ENCODE peak calls at places on chromosomes 7 and 10, in nine cellular contexts. T is SK-N-SH, G is transverse colon, N is stomach, M is H1, E is suprapubic skin, H is K562, Q is spleen, I is sigmoid colon. D is an unnamed sample.

GRCh38 chr7:3300651-3301471 is at the start of gene SDK1:
- DNase-seq in T (peak; percentile 98), G (peak; percentile 92), N (peak; percentile 94), M (peak; percentile 47), E (peak; percentile 92), H (peak; percentile 86), Q (peak; percentile 97), I (peak; percentile 94), D (peak; percentile 89)

GRCh38 chr7:55533050-55533728 is 39.1 kb downstream of the VOPP1 start:
- DNase-seq in T (no peak), G (peak; percentile 72), N (no peak), M (no peak), E (no peak), H (no peak), Q (peak; percentile 85), I (no peak), D (no peak)

GRCh38 chr7:22292519-22292918 is 64.4 kb downstream of the RAPGEF5 start:
- DNase-seq in T (no peak), G (no peak), N (no peak), M (no peak), E (no peak), H (no peak), Q (no peak), I (no peak), D (no peak)

GRCh38 chr7:28718042-28718452 is 240.1 kb downstream of the TRIL start:
- DNase-seq in T (no peak), G (no peak), N (no peak), M (no peak), E (no peak), H (no peak), Q (no peak), I (no peak), D (no peak)

GRCh38 chr10:86446424-86446823 is 75.2 kb downstream of the WAPL start:
- DNase-seq in T (no peak), G (no peak), N (no peak), M (no peak), E (no peak), H (no peak), Q (no peak), I (no peak), D (no peak)

GRCh38 chr10:43166879-43167490 is 28.7 kb downstream of the CSGALNACT2 start:
- DNase-seq in T (no peak), G (no peak), N (no peak), M (no peak), E (no peak), H (no peak), Q (no peak), I (no peak), D (no peak)

GRCh38 chr7:122677149-122677548 is 21.8 kb downstream of the RNF133 start:
- DNase-seq in T (no peak), G (no peak), N (no peak), M (no peak), E (no peak), H (no peak), Q (no peak), I (no peak), D (no peak)

GRCh38 chr7:19920705-19921104 is 147.3 kb upstream of the TMEM196 start:
- DNase-seq in T (no peak), G (no peak), N (no peak), M (no peak), E (no peak), H (no peak), Q (no peak), I (no peak), D (no peak)

GRCh38 chr10:116082211-116082610 is 190.8 kb downstream of the GFRA1 start:
- DNase-seq in T (no peak), G (no peak), N (no peak), M (no peak), E (no peak), H (no peak), Q (no peak), I (no peak), D (no peak)

GRCh38 chr10:116080553-116080952 is 192.5 kb downstream of the GFRA1 start:
- DNase-seq in T (no peak), G (no peak), N (no peak), M (peak; percentile 41), E (no peak), H (no peak), Q (no peak), I (no peak), D (no peak)

GRCh38 chr10:116076616-116077015 is 196.4 kb downstream of the GFRA1 start:
- DNase-seq in T (no peak), G (no peak), N (no peak), M (no peak), E (no peak), H (no peak), Q (no peak), I (no peak), D (no peak)

GRCh38 chr10:116082762-116083161 is 190.2 kb downstream of the GFRA1 start:
- DNase-seq in T (no peak), G (no peak), N (no peak), M (no peak), E (no peak), H (no peak), Q (no peak), I (no peak), D (no peak)

GRCh38 chr10:116079355-116079754 is 193.7 kb downstream of the GFRA1 start:
- DNase-seq in T (no peak), G (no peak), N (no peak), M (no peak), E (no peak), H (no peak), Q (no peak), I (no peak), D (no peak)
- TF ChIP-seq CTCF in T (no peak), G (no peak), N (no peak), M (peak; percentile 38), E (no peak), H (no peak), Q (no peak), I (no peak), D (no peak)

GRCh38 chr10:33245343-33245742 is 89.1 kb downstream of the NRP1 start:
- DNase-seq in T (no peak), G (no peak), N (no peak), M (no peak), E (no peak), H (no peak), Q (no peak), I (no peak), D (no peak)

GRCh38 chr10:33241351-33241750 is 93.1 kb downstream of the NRP1 start:
- DNase-seq in T (no peak), G (no peak), N (no peak), M (no peak), E (no peak), H (no peak), Q (no peak), I (no peak), D (no peak)

GRCh38 chr10:33247221-33247907 is 87.1 kb downstream of the NRP1 start:
- DNase-seq in T (no peak), G (no peak), N (no peak), M (no peak), E (no peak), H (no peak), Q (no peak), I (no peak), D (no peak)

GRCh38 chr10:33240931-33241330 is 93.5 kb downstream of the NRP1 start:
- DNase-seq in T (no peak), G (no peak), N (no peak), M (no peak), E (no peak), H (no peak), Q (no peak), I (no peak), D (no peak)

GRCh38 chr10:33244354-33244967 is 90.0 kb downstream of the NRP1 start:
- DNase-seq in T (no peak), G (no peak), N (no peak), M (no peak), E (no peak), H (no peak), Q (no peak), I (no peak), D (no peak)
- TF ChIP-seq POLR2AphosphoS5 in T (no peak), G (no peak), N (no peak), M (no peak), E (no peak), H (no peak), Q (no peak), I (no peak), D (no peak)

DNA sequence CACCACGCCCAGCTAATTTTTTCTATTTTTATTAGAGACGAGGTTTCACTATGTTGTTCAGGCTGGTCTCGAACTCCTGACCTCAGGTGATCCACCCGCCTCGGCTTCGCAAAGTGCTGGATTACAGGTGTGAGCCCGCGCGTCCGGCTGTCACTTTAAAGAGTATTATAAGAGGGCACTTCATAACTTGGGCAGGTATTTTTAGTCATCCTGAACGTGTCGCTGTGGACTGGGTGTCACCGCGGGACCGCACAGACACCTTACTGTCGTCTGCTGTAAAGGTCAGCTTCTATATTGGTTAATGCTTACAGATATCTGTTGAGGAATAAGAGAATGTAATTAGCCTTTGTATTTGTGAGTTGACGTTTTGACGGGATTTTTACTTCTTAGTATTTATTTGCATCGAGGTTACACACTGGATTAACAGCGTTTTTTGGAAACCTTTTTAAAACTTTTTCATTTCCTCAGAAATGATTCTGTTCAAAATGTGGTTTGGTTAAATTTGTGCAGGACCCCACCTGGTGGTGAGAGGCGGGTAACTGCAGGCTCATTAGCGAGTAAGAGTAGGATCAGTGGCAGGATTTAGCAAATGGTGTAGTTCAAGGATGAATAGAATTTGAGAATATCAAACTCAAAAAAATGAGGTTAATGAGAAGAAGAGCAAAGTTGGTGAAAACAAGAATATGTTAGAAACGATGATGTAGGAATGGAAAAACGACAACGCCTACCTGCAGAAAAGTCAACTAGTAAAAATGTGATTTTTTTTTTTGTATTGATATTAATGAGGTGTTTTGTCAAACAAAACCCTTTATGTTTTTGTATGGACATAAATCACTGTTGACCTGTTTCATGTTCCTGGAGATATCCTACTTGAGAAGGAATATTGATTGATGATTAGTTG is 3.2 kb downstream of the DNAJB6 start:
- DNase-seq in T (peak; percentile 88), G (peak; percentile 70), N (peak; percentile 62), M (no peak), E (no peak), H (peak; percentile 83), Q (no peak), I (peak; percentile 77), D (peak; percentile 48)
- H3K4me3 ChIP-seq in T (peak overlapping the region; percentile 13), G (no peak overlapping the region), N (no peak overlapping the region), M (peak overlapping the region; percentile 41), E (peak overlapping the region; percentile 72), H (peak overlapping the region; percentile 69), Q (no peak overlapping the region), I (no peak overlapping the region), D (no peak overlapping the region)

GRCh38 chr10:63355682-63356081 is 110.1 kb downstream of the JMJD1C start:
- DNase-seq in T (no peak), G (no peak), N (no peak), M (no peak), E (no peak), H (no peak), Q (no peak), I (no peak), D (no peak)
- TF ChIP-seq CTCF in T (no peak), G (no peak), N (no peak), M (no peak), E (no peak), H (no peak), Q (no peak), I (no peak), D (no peak)